ENCODE peak calls at places on chromosomes 4 and X, in four cellular contexts. R is A673, N is brain microvascular endothelial cell, S is fibroblast of lung. E is an unnamed sample.

GRCh38 chrX:119757979-119758681 is at the start of gene SOWAHD:
- DNase-seq in R (no peak), N (no peak), S (peak), E (peak)

GRCh38 chr4:79181190-79181589 is 144.7 kb downstream of the NAA11 start:
- DNase-seq in R (no peak), N (no peak), S (no peak), E (no peak)

GRCh38 chr4:8267077-8267476 is 2.5 kb upstream of the HTRA3 start:
- DNase-seq in R (peak), N (no peak), S (peak), E (peak)

GRCh38 chrX:43878902-43879526 is 3.2 kb downstream of the MAOB start:
- DNase-seq in R (no peak), N (no peak), S (peak), E (no peak)

GRCh38 chr4:93183589-93183988 is 645.0 kb upstream of the ATOH1 start:
- DNase-seq in R (peak), N (no peak), S (peak), E (no peak)

GRCh38 chr4:28686618-28687017 is 1826.0 kb downstream of the STIM2 start:
- DNase-seq in R (peak), N (peak), S (peak), E (peak)

GRCh38 chrX:71577682-71578081 is 555 bp upstream of the GCNA start:
- DNase-seq in R (no peak), N (no peak), S (peak), E (no peak)

GRCh38 chrX:104135677-104136076 is 21.1 kb downstream of the SLC25A53 start:
- DNase-seq in R (no peak), N (no peak), S (peak), E (no peak)

GRCh38 chrX:48476919-48477318 is 920 bp downstream of the FTSJ1 start:
- DNase-seq in R (no peak), N (no peak), S (no peak), E (no peak)

GRCh38 chrX:109732780-109733657 is at the start of gene ACSL4:
- DNase-seq in R (peak), N (peak), S (peak), E (peak)

GRCh38 chr4:145482209-145483021 is 762 bp downstream of the SMAD1 start:
- DNase-seq in R (peak), N (peak), S (peak), E (peak)

GRCh38 chr4:62210521-62210920 is 1010.4 kb downstream of the ADGRL3 start:
- DNase-seq in R (no peak), N (no peak), S (peak), E (no peak)

GRCh38 chrX:105462191-105462590 is 241.7 kb upstream of the TEX13A start:
- DNase-seq in R (no peak), N (no peak), S (no peak), E (no peak)

GRCh38 chrX:108348525-108348924 is 89.7 kb downstream of the COL4A6 start:
- DNase-seq in R (no peak), N (no peak), S (no peak), E (no peak)

GRCh38 chrX:108341947-108342346 is 96.3 kb downstream of the COL4A6 start:
- DNase-seq in R (no peak), N (no peak), S (no peak), E (no peak)

GRCh38 chrX:108353452-108353851 is 84.8 kb downstream of the COL4A6 start:
- DNase-seq in R (no peak), N (no peak), S (no peak), E (no peak)

GRCh38 chrX:108349210-108349609 is 89.0 kb downstream of the COL4A6 start:
- DNase-seq in R (no peak), N (no peak), S (no peak), E (no peak)

DNA sequence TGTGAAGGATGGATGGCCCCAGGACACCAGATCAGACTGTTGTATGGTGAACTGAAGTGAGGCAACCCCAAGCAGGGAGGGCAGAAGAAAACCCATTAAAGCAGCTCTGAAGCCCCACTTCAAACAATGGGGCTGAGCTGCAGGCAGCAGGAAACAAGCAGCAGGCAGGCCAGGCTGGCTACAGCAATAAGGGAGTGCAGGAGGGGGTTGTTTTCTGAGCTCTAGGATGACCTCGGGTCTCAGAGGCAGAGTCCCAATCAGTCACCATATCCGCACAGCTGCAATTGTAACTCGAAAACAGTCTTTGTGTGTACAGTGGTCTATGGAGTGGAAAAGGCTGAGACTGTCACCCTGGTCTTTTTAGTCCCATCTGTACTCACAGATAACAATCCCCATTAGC is 90.4 kb downstream of the COL4A6 start:
- DNase-seq in R (no peak), N (no peak), S (no peak), E (no peak)
- TF ChIP-seq CTCF in R (no peak), N (no peak), S (no peak), E (no peak)

GRCh38 chr4:156983366-156983765 is 11.8 kb upstream of the PDGFC start:
- DNase-seq in R (peak), N (no peak), S (peak), E (no peak)
- TF ChIP-seq CTCF in R (peak), N (peak), S (peak), E (no peak)

GRCh38 chrX:10741003-10741402 is 120.6 kb upstream of the MID1 start:
- DNase-seq in R (no peak), N (no peak), S (no peak), E (no peak)

GRCh38 chrX:10749113-10749512 is 128.7 kb upstream of the MID1 start:
- DNase-seq in R (no peak), N (peak), S (no peak), E (no peak)

GRCh38 chrX:10741496-10742048 is 121.2 kb upstream of the MID1 start:
- DNase-seq in R (no peak), N (no peak), S (no peak), E (no peak)

GRCh38 chrX:10744011-10744410 is 123.6 kb upstream of the MID1 start:
- DNase-seq in R (no peak), N (no peak), S (no peak), E (no peak)
- TF ChIP-seq CTCF in R (no peak), N (no peak), S (no peak), E (no peak)

DNA sequence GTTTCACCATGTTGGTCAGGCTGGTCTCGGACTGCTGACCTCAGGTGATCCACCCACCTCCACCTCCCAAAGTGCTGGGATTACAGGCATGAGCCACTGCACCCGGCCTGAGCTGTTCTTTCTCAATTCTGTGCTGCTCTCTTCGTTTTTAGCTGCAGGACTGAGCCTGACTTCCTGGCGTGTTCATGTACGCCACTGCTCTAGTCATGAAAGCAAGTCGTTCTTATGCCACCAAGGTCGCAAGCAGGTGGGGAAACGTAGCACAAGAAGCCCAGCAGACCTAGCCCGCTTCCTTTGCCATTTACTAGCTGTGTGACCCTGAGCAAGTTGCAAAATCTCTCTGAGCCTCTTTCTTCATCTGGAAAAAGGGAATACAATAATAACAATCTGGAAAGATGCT is 43.4 kb downstream of the MED28 start:
- DNase-seq in R (no peak), N (no peak), S (no peak), E (no peak)
- TF ChIP-seq CTCF in R (no peak), N (no peak), S (no peak), E (no peak)

GRCh38 chrX:77595848-77596247 is 148.7 kb downstream of the FGF16 start:
- DNase-seq in R (no peak), N (no peak), S (peak), E (no peak)

GRCh38 chrX:77597511-77597910 is 150.3 kb downstream of the FGF16 start:
- DNase-seq in R (no peak), N (no peak), S (no peak), E (peak)

GRCh38 chrX:77597090-77597489 is 149.9 kb downstream of the FGF16 start:
- DNase-seq in R (peak), N (no peak), S (peak), E (no peak)
- TF ChIP-seq CTCF in R (peak), N (peak), S (no peak), E (no peak)

DNA sequence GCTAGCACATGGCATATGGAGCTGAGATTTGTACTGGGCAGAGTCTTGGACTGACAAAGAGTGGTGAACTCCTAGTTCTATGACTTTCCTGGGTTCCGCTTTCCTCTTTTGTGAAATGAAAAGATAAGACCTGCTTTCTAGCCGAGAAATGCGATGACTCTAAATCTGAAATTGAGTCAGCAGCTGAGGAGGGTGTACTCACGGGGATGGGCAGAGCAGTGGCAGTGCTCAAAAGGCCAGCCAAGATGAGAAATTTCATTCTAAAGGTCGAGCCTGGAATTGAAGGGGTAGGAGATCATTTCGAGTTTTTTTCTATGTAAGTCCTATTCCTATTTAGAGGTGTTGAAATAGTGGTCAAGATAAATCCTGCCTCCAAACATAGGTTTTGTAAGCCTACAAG is 47.0 kb downstream of the NUDT9 start:
- DNase-seq in R (no peak), N (no peak), S (no peak), E (peak)
- TF ChIP-seq CTCF in R (no peak), N (no peak), S (no peak), E (no peak)

GRCh38 chr4:161601011-161601410 is 562.8 kb downstream of the FSTL5 start:
- DNase-seq in R (no peak), N (no peak), S (no peak), E (no peak)

DNA sequence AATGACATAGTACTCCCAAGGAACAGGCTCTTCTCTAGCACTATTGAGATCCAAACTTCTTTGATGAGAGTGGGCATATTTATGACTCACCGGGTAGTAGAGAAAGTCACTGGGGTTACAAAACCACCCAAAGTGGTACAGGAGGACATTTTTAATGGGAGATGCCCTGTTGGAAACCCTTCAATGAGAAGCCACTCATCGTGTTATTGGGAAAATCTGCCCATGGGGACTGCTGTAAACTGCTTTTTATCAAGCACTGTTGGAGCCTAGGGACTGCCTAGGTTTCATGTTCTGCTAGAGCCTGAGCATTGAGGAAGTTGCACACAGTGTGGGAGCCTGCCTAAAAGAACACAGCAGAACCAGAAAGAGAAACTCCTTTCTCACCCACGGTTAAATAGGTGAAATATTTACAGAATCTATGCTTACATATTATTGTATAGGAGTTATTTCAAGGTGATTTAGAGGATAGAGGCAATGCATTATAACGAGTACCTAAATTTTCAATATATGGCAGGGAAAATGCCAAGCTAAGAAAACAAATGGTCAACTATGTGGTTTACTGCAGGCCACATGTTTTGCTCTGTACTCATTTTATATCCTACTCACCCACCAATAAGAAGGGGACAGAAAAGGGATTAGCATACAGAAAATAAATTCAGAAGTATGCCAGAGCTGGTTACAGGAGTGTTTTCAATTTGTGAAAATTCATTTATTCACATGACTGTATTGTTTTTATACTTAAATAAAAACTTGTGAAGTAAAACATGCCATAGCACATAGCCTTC is 559.1 kb downstream of the FSTL5 start:
- DNase-seq in R (no peak), N (no peak), S (no peak), E (peak)
- TF ChIP-seq CTCF in R (no peak), N (no peak), S (no peak), E (no peak)

DNA sequence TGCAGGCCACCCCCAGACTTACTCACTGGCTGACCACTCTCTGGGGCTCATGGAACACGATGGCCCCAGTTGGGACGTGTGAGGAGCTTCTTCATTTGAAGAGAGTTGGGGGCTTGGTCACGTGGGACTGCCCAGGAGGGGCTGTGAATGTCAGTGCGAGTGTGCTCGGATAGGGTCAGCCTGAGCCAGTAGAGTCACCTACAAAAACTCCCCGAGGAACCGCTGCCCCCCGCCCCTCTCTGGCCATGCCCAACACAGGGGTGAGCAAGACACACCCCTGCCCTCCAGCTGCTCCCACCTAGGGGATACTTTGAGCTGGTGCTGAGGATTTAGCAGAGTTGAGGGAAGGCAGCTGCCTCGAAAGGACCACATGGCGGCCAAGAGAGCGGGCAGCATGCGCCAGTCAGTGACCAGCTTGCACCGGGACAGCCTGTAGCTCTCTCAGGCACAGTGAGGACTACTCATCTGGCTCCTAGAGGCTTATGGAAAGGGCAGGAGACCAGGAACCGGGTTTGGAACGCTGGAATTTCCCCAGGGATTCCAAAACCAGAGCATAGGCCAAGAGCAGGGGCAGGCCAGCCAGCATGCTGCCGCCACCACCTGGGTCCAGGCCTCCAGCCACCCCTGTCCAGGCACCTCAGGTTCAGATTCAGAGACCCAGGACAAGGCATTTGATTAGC is 8.4 kb downstream of the PNMA6E start:
- DNase-seq in R (no peak), N (no peak), S (no peak), E (no peak)
- TF ChIP-seq CTCF in R (no peak), N (no peak), S (no peak), E (no peak)

DNA sequence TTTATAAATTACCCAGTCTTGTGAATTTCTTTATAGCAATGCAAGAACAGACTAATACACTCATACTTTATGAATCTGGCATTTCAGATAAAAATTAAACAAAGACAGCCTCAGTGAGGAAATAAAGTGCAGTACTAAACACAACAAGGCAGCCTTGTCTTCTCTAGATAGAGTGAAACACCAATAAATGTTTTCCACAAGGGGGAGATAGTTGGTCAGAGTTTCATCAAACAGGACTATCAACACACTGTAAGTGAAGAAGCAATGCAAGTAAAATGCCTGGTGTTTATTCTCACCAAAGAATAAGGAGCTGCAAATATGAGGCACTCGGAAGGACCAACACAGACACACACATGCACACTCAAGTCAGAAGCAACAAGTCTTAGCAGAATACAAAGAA is 62.8 kb downstream of the FAM9B start:
- DNase-seq in R (peak), N (peak), S (peak), E (peak)
- TF ChIP-seq CTCF in R (peak), N (no peak), S (no peak), E (peak)

E was measured in GM12865.